ENCODE peak calls at places on chromosomes 11 and 22, in nine cellular contexts. V, M, R, Y, S, H, I, T and G are unnamed samples.

GRCh38 chr11:48169706-48170105 is 46.9 kb upstream of the OR4B1 start:
- DNase-seq in V (no peak), M (no peak), R (no peak), Y (no peak), S (no peak), H (no peak), I (no peak), T (no peak), G (no peak)

GRCh38 chr11:82988936-82989627 is 82.6 kb downstream of the RAB30 start:
- DNase-seq in V (peak; percentile 96), M (no peak), R (no peak), Y (no peak), S (no peak), H (no peak), I (no peak), T (no peak), G (no peak)

GRCh38 chr11:119782673-119783072 is 53.7 kb upstream of the NECTIN1 start:
- DNase-seq in V (no peak), M (no peak), R (no peak), Y (no peak), S (no peak), H (no peak), I (no peak), T (no peak), G (no peak)

GRCh38 chr11:134312223-134312622 is 19.6 kb upstream of the GLB1L2 start:
- DNase-seq in V (no peak), M (no peak), R (no peak), Y (no peak), S (no peak), H (no peak), I (no peak), T (no peak), G (no peak)

GRCh38 chr11:21707116-21707769 is 485.6 kb upstream of the ANO5 start:
- DNase-seq in V (no peak), M (no peak), R (no peak), Y (no peak), S (no peak), H (no peak), I (no peak), T (no peak), G (no peak)

GRCh38 chr22:31083923-31084810 is 3.0 kb downstream of the SMTN start:
- DNase-seq in V (no peak), M (no peak), R (no peak), Y (no peak), S (no peak), H (peak; percentile 28), I (no peak), T (no peak), G (no peak)

GRCh38 chr11:64898541-64898940 is 18.5 kb downstream of the ATG2A start:
- DNase-seq in V (no peak), M (no peak), R (no peak), Y (no peak), S (no peak), H (no peak), I (no peak), T (no peak), G (no peak)

GRCh38 chr22:37406836-37407235 is 20.4 kb downstream of the ELFN2 start:
- DNase-seq in V (no peak), M (no peak), R (no peak), Y (no peak), S (no peak), H (no peak), I (no peak), T (no peak), G (peak; percentile 83)

GRCh38 chr22:25099202-25099601 is 100.5 kb upstream of the CRYBB3 start:
- DNase-seq in V (no peak), M (no peak), R (no peak), Y (no peak), S (no peak), H (no peak), I (no peak), T (no peak), G (no peak)

GRCh38 chr11:44628730-44629361 is 63.4 kb downstream of the CD82 start:
- DNase-seq in V (no peak), M (no peak), R (no peak), Y (peak; percentile 35), S (no peak), H (peak; percentile 5), I (peak; percentile 46), T (no peak), G (no peak)

GRCh38 chr11:114594703-114595102 is 883 bp downstream of the NXPE4 start:
- DNase-seq in V (no peak), M (no peak), R (no peak), Y (no peak), S (no peak), H (no peak), I (no peak), T (no peak), G (no peak)

GRCh38 chr11:134047586-134047999 is 21.3 kb upstream of the JAM3 start:
- DNase-seq in V (no peak), M (no peak), R (peak; percentile 93), Y (no peak), S (peak; percentile 66), H (peak; percentile 68), I (peak; percentile 95), T (no peak), G (no peak)

GRCh38 chr11:73314121-73314948 is 6.3 kb downstream of the ARHGEF17 start:
- DNase-seq in V (peak; percentile 95), M (no peak), R (no peak), Y (no peak), S (no peak), H (peak; percentile 12), I (peak; percentile 67), T (no peak), G (peak; percentile 83)

GRCh38 chr22:20783844-20784723 is 10.2 kb downstream of the SERPIND1 start:
- DNase-seq in V (peak; percentile 70), M (peak; percentile 30), R (no peak), Y (peak; percentile 56), S (peak; percentile 77), H (peak; percentile 31), I (no peak), T (peak; percentile 28), G (peak; percentile 51)

GRCh38 chr11:116787436-116787785 is 412 bp downstream of the ZPR1 start:
- DNase-seq in V (no peak), M (no peak), R (no peak), Y (no peak), S (no peak), H (no peak), I (no peak), T (no peak), G (no peak)

GRCh38 chr11:69057801-69058200 is 9.1 kb downstream of the TPCN2 start:
- DNase-seq in V (no peak), M (no peak), R (no peak), Y (no peak), S (no peak), H (no peak), I (no peak), T (no peak), G (no peak)

GRCh38 chr11:130213143-130213978 is 53.8 kb downstream of the ST14 start:
- DNase-seq in V (peak; percentile 21), M (peak; percentile 58), R (peak; percentile 45), Y (peak; percentile 96), S (peak; percentile 45), H (peak; percentile 75), I (peak; percentile 77), T (no peak), G (peak; percentile 94)

GRCh38 chr11:105910095-105910715 is 111.8 kb downstream of the MSANTD4 start:
- DNase-seq in V (no peak), M (no peak), R (no peak), Y (no peak), S (no peak), H (no peak), I (no peak), T (no peak), G (no peak)
- TF ChIP-seq EP300 in V (no peak), M (no peak), R (no peak), Y (no peak), S (no peak), H (no peak), I (no peak), T (no peak), G (no peak)

DNA sequence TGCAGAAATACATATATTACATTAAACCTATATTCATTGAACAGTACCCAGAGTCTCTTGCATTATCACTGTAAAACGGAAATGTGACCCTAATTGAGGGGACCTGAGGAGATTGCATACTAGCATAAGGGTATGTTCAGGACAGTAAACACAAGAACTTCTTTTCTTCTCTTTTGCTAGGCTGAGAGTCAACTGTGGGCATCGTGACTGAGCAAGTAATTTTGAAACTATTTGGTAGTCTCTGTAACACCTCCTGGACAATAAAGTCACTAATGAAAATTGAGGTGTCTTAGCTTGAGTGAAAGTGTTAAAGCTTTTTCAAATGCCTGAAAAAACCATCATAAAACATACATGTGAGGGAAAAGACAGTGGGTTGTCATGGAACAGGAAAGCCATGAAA is 90.9 kb downstream of the PDHX start:
- DNase-seq in V (no peak), M (no peak), R (no peak), Y (no peak), S (no peak), H (no peak), I (no peak), T (peak; percentile 80), G (no peak)
- TF ChIP-seq POLR2A in V (no peak), M (no peak), R (no peak), Y (no peak), S (no peak), H (no peak), I (no peak), T (no peak), G (no peak)

GRCh38 chr22:44067901-44068300 is 43.8 kb downstream of the PARVB start:
- DNase-seq in V (no peak), M (no peak), R (no peak), Y (no peak), S (no peak), H (no peak), I (no peak), T (no peak), G (no peak)
- H3K27ac ChIP-seq in V (no peak overlapping the region), M (no peak overlapping the region), R (no peak overlapping the region), Y (no peak overlapping the region), S (no peak overlapping the region), H (peak overlapping the region; percentile 31), I (peak overlapping the region; percentile 18), T (peak overlapping the region; percentile 78), G (peak overlapping the region; percentile 66)

GRCh38 chr11:34250732-34251639 is 106.8 kb downstream of the ABTB2 start:
- DNase-seq in V (no peak), M (peak; percentile 71), R (no peak), Y (no peak), S (peak; percentile 22), H (peak; percentile 53), I (no peak), T (no peak), G (no peak)
- TF ChIP-seq EP300 in V (no peak), M (no peak), R (no peak), Y (no peak), S (no peak), H (no peak), I (no peak), T (no peak), G (no peak)

DNA sequence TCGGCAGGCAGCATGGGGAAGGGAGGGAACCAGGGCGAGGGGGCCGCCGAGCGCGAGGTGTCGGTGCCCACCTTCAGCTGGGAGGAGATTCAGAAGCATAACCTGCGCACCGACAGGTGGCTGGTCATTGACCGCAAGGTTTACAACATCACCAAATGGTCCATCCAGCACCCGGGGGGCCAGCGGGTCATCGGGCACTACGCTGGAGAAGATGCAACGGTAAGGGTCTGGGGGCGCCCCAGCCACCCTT is 204 bp downstream of the FADS2 start:
- DNase-seq in V (no peak), M (no peak), R (no peak), Y (no peak), S (no peak), H (no peak), I (no peak), T (no peak), G (no peak)
- TF ChIP-seq POLR2A in V (no peak), M (no peak), R (no peak), Y (peak; percentile 54), S (no peak), H (no peak), I (no peak), T (no peak), G (no peak)